ENCODE peak calls at places on chromosomes 2 and 18, in seven cellular contexts. G is mesenchymal stem cell, H is IMR-90, A is trophoblast cell, B is mesendoderm, F is H1, W is H9. Z is an unnamed sample.

GRCh38 chr2:23603156-23603555 is 218.2 kb downstream of the KLHL29 start:
- DNase-seq in G (no peak), H (no peak), A (no peak), B (no peak), F (no peak), W (no peak), Z (no peak)

GRCh38 chr2:175097297-175097696 is 70.7 kb downstream of the ATF2 start:
- DNase-seq in G (peak; percentile 59), H (peak; percentile 97), A (no peak), B (no peak), F (no peak), W (no peak), Z (no peak)

GRCh38 chr2:47269316-47270232 is 114.5 kb upstream of the STPG4 start:
- DNase-seq in G (peak; percentile 99), H (peak; percentile 99), A (no peak), B (peak; percentile 64), F (no peak), W (no peak), Z (no peak)

GRCh38 chr2:235566931-235567495 is 73.2 kb downstream of the AGAP1 start:
- DNase-seq in G (no peak), H (no peak), A (no peak), B (no peak), F (no peak), W (no peak), Z (no peak)

GRCh38 chr2:64888591-64889309 is 100.4 kb upstream of the SLC1A4 start:
- DNase-seq in G (peak; percentile 61), H (peak; percentile 55), A (peak; percentile 84), B (peak; percentile 90), F (peak; percentile 70), W (peak; percentile 72), Z (no peak)

GRCh38 chr2:153360239-153360638 is 118.3 kb downstream of the RPRM start:
- DNase-seq in G (no peak), H (no peak), A (no peak), B (peak; percentile 32), F (no peak), W (peak; percentile 29), Z (no peak)

GRCh38 chr2:63866009-63866709 is 24.5 kb downstream of the UGP2 start:
- DNase-seq in G (peak; percentile 45), H (peak; percentile 52), A (no peak), B (peak; percentile 39), F (no peak), W (no peak), Z (no peak)

GRCh38 chr18:55462652-55463051 is 125.3 kb downstream of the TCF4 start:
- DNase-seq in G (no peak), H (no peak), A (no peak), B (no peak), F (no peak), W (no peak), Z (no peak)

GRCh38 chr2:225282858-225283693 is 116.4 kb upstream of the NYAP2 start:
- DNase-seq in G (peak; percentile 34), H (peak; percentile 41), A (no peak), B (peak; percentile 53), F (no peak), W (peak; percentile 40), Z (peak; percentile 8)

GRCh38 chr2:119049968-119050657 is 108.1 kb downstream of the MARCO start:
- DNase-seq in G (no peak), H (no peak), A (no peak), B (peak; percentile 77), F (peak; percentile 79), W (peak; percentile 71), Z (no peak)

GRCh38 chr2:240935101-240935876 is 29.2 kb downstream of the CROCC2 start:
- DNase-seq in G (no peak), H (no peak), A (no peak), B (no peak), F (peak; percentile 41), W (peak; percentile 35), Z (no peak)
- H2BK5ac ChIP-seq in G (no peak overlapping the region), H (no peak overlapping the region), A (no peak overlapping the region), B (no peak overlapping the region), F (no peak overlapping the region), W (no peak overlapping the region), Z (no peak overlapping the region)

GRCh38 chr18:69484699-69485396 is 84.2 kb downstream of the DOK6 start:
- DNase-seq in G (peak; percentile 80), H (peak; percentile 81), A (no peak), B (peak; percentile 50), F (no peak), W (no peak), Z (no peak)
- H2BK5ac ChIP-seq in G (no peak overlapping the region), H (no peak overlapping the region), A (no peak overlapping the region), B (no peak overlapping the region), F (no peak overlapping the region), W (no peak overlapping the region), Z (no peak overlapping the region)

DNA sequence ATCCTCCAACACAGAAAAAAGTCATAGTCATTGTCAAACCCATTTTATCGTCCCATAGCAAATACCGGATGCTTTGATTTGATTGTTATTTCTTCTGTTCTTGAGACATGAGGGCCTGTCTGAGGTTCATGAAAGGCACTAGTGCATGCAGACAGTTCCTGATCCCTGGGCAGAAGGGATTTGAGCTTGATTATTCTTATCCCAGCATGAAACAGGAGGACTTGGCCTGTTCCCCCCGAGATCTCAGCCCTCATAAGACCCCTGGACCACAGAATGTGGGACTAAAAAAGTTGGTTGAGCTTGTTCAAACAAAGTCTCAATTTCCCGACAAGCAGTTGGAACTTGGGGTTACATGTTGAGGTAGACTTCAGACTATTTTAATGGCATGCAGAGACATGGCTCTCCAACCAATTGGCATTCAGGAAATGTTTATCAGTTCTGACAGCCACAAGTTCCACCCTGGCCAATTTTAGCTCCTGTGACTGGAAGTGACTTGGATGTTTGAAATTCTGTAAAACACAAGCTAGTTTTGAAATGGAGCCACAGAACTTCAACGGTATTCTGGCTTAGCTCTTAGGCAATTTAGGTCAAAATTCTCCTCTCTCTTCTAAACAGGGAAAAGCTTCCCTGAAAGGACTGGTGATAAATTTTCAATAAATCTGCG is 366.9 kb upstream of the SLC14A2 start:
- DNase-seq in G (peak; percentile 86), H (peak; percentile 81), A (peak; percentile 67), B (no peak), F (no peak), W (no peak), Z (no peak)
- H2BK5ac ChIP-seq in G (no peak overlapping the region), H (peak overlapping the region; percentile 100), A (no peak overlapping the region), B (no peak overlapping the region), F (no peak overlapping the region), W (no peak overlapping the region), Z (no peak overlapping the region)

GRCh38 chr2:172642301-172643020 is 86.6 kb downstream of the PDK1 start:
- DNase-seq in G (no peak), H (no peak), A (no peak), B (peak; percentile 29), F (no peak), W (no peak), Z (no peak)
- H2BK5ac ChIP-seq in G (no peak overlapping the region), H (peak overlapping the region; percentile 97), A (no peak overlapping the region), B (no peak overlapping the region), F (no peak overlapping the region), W (no peak overlapping the region), Z (no peak overlapping the region)

GRCh38 chr2:129464036-129464435 is 515.4 kb upstream of the RAB6C start:
- DNase-seq in G (no peak), H (no peak), A (no peak), B (no peak), F (no peak), W (no peak), Z (no peak)

GRCh38 chr2:129464631-129465030 is 514.8 kb upstream of the RAB6C start:
- DNase-seq in G (no peak), H (no peak), A (no peak), B (no peak), F (no peak), W (no peak), Z (no peak)

GRCh38 chr2:129460643-129461198 is 518.7 kb upstream of the RAB6C start:
- DNase-seq in G (no peak), H (no peak), A (no peak), B (no peak), F (no peak), W (no peak), Z (no peak)

GRCh38 chr2:129462967-129463366 is 516.5 kb upstream of the RAB6C start:
- DNase-seq in G (no peak), H (no peak), A (no peak), B (no peak), F (no peak), W (no peak), Z (no peak)

GRCh38 chr2:129462349-129462748 is 517.1 kb upstream of the RAB6C start:
- DNase-seq in G (no peak), H (no peak), A (no peak), B (no peak), F (no peak), W (no peak), Z (no peak)
- H2BK5ac ChIP-seq in G (no peak overlapping the region), H (no peak overlapping the region), A (no peak overlapping the region), B (no peak overlapping the region), F (no peak overlapping the region), W (no peak overlapping the region), Z (no peak overlapping the region)

DNA sequence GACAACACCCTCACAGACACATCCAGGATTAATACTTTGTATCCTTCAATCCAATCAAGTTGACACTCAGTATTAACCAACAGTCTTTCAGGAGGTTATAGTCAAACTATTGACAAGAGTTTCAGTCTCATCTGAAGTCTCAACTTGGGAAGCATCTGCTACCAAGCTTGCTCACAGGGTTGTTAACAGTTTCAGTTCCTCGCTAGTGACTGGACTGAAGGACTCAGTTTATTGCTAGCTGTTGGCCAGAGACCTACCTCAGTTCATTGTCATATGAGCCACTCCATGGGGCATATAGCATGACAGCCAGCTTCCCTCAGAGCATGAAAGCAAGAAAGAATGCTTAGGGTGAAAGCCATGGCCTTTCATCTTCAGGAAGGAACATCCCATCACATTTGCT is 228.6 kb downstream of the EPHA4 start:
- DNase-seq in G (no peak), H (no peak), A (no peak), B (no peak), F (no peak), W (no peak), Z (no peak)
- H2BK5ac ChIP-seq in G (no peak overlapping the region), H (no peak overlapping the region), A (no peak overlapping the region), B (no peak overlapping the region), F (no peak overlapping the region), W (no peak overlapping the region), Z (no peak overlapping the region)

DNA sequence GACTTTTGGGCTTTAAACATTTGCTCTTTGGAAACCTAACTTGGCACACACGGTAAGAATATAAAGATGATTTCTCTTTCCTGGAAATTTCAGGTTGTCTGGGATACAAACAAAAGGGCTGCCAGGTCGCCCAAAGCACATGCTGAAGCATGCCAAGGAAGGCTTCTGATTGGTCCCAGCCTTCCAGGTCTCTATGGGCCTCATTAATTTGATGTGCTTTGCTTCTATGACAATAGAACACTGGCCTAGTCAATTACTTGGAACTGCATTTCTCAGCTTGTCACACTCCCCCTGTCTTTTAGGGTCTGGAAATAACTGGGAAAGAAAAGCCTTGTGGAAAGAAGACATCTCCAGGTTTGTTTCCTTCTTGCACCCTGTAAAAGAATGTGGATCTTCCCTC is 228.9 kb downstream of the ADCYAP1 start:
- DNase-seq in G (no peak), H (no peak), A (no peak), B (peak; percentile 3), F (no peak), W (no peak), Z (peak; percentile 29)
- H2BK5ac ChIP-seq in G (no peak overlapping the region), H (no peak overlapping the region), A (no peak overlapping the region), B (no peak overlapping the region), F (no peak overlapping the region), W (no peak overlapping the region), Z (no peak overlapping the region)

DNA sequence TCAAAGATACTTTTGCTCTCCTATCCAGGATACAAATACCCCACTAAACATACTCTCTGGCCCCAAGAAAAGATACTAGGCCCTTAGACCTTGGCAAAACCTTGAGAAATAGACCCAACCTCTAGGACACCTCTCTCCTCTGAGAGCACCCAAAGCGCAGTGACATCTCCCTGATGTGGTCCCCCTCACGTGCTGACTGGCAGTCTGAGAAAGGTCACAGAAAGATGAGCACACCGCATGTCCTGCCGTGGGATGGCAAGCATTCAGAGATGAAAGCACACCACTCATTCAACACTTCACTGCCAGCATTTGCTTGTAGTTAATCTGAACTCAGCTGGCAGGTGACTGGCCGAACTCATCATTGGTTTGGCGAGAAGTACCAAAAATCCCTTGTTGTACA is 6.1 kb upstream of the TBC1D8 start:
- DNase-seq in G (no peak), H (no peak), A (no peak), B (no peak), F (no peak), W (no peak), Z (no peak)
- H2BK5ac ChIP-seq in G (no peak overlapping the region), H (no peak overlapping the region), A (no peak overlapping the region), B (no peak overlapping the region), F (no peak overlapping the region), W (no peak overlapping the region), Z (no peak overlapping the region)